ENCODE peak calls at places on chromosomes 16 and 17, in ten cellular contexts. One of them, this sample, is unnamed.

GRCh38 chr16:77951788-77952187 is 70.6 kb upstream of the CLEC3A start:
- DNase-seq in NCI-H2171 treated with DMSO at 0.1 percent for 48 hours: peak; percentile 50
- DNase-seq in NCI-H1694: peak; percentile 3
- DNase-seq in H7: peak; percentile 53
- DNase-seq in effector CD4-positive, alpha-beta T cell: no peak
- DNase-seq in anterior cingulate cortex: no peak
- DNase-seq in tibial artery: no peak
- DNase-seq in activated CD4-positive, alpha-beta T cell treated with anti-CD3 and anti-CD28 coated beads, Interleukin-2, amount 50 U/mL, for 4 hours: no peak
- DNase-seq in tibial nerve: no peak
- DNase-seq in heart right ventricle: no peak
- DNase-seq in this sample: no peak

GRCh38 chr16:10556240-10556639 is 24.2 kb downstream of the EMP2 start:
- DNase-seq in NCI-H2171 treated with DMSO at 0.1 percent for 48 hours: no peak
- DNase-seq in NCI-H1694: no peak
- DNase-seq in H7: no peak
- DNase-seq in effector CD4-positive, alpha-beta T cell: no peak
- DNase-seq in anterior cingulate cortex: no peak
- DNase-seq in tibial artery: no peak
- DNase-seq in activated CD4-positive, alpha-beta T cell treated with anti-CD3 and anti-CD28 coated beads, Interleukin-2, amount 50 U/mL, for 4 hours: no peak
- DNase-seq in tibial nerve: no peak
- DNase-seq in heart right ventricle: no peak
- DNase-seq in this sample: no peak

GRCh38 chr17:7306911-7307685 is at the start of gene EIF5A:
- DNase-seq in NCI-H2171 treated with DMSO at 0.1 percent for 48 hours: peak; percentile 100
- DNase-seq in NCI-H1694: peak; percentile 100
- DNase-seq in H7: peak; percentile 99
- DNase-seq in effector CD4-positive, alpha-beta T cell: peak; percentile 100
- DNase-seq in anterior cingulate cortex: peak; percentile 99
- DNase-seq in tibial artery: peak; percentile 100
- DNase-seq in activated CD4-positive, alpha-beta T cell treated with anti-CD3 and anti-CD28 coated beads, Interleukin-2, amount 50 U/mL, for 4 hours: peak; percentile 100
- DNase-seq in tibial nerve: peak; percentile 99
- DNase-seq in heart right ventricle: peak; percentile 100
- DNase-seq in this sample: peak; percentile 100

GRCh38 chr17:81028506-81028858 is 6.5 kb upstream of the BAIAP2 start:
- DNase-seq in NCI-H2171 treated with DMSO at 0.1 percent for 48 hours: no peak
- DNase-seq in NCI-H1694: no peak
- DNase-seq in H7: peak; percentile 66
- DNase-seq in effector CD4-positive, alpha-beta T cell: no peak
- DNase-seq in anterior cingulate cortex: no peak
- DNase-seq in tibial artery: no peak
- DNase-seq in activated CD4-positive, alpha-beta T cell treated with anti-CD3 and anti-CD28 coated beads, Interleukin-2, amount 50 U/mL, for 4 hours: no peak
- DNase-seq in tibial nerve: no peak
- DNase-seq in heart right ventricle: no peak
- DNase-seq in this sample: no peak

GRCh38 chr17:46139365-46140210 is 53.6 kb downstream of the KANSL1 start:
- DNase-seq in NCI-H2171 treated with DMSO at 0.1 percent for 48 hours: peak; percentile 21
- DNase-seq in NCI-H1694: no peak
- DNase-seq in H7: no peak
- DNase-seq in effector CD4-positive, alpha-beta T cell: no peak
- DNase-seq in anterior cingulate cortex: no peak
- DNase-seq in tibial artery: no peak
- DNase-seq in activated CD4-positive, alpha-beta T cell treated with anti-CD3 and anti-CD28 coated beads, Interleukin-2, amount 50 U/mL, for 4 hours: no peak
- DNase-seq in tibial nerve: no peak
- DNase-seq in heart right ventricle: no peak
- DNase-seq in this sample: no peak

GRCh38 chr16:11780988-11781680 is 15.9 kb downstream of the ZC3H7A start:
- DNase-seq in NCI-H2171 treated with DMSO at 0.1 percent for 48 hours: peak; percentile 93
- DNase-seq in NCI-H1694: peak; percentile 62
- DNase-seq in H7: no peak
- DNase-seq in effector CD4-positive, alpha-beta T cell: no peak
- DNase-seq in anterior cingulate cortex: no peak
- DNase-seq in tibial artery: no peak
- DNase-seq in activated CD4-positive, alpha-beta T cell treated with anti-CD3 and anti-CD28 coated beads, Interleukin-2, amount 50 U/mL, for 4 hours: no peak
- DNase-seq in tibial nerve: no peak
- DNase-seq in heart right ventricle: no peak
- DNase-seq in this sample: no peak

GRCh38 chr17:79667121-79667715 is 56.4 kb upstream of the RBFOX3 start:
- DNase-seq in NCI-H2171 treated with DMSO at 0.1 percent for 48 hours: no peak
- DNase-seq in NCI-H1694: no peak
- DNase-seq in H7: peak; percentile 21
- DNase-seq in effector CD4-positive, alpha-beta T cell: no peak
- DNase-seq in anterior cingulate cortex: no peak
- DNase-seq in tibial artery: peak; percentile 34
- DNase-seq in activated CD4-positive, alpha-beta T cell treated with anti-CD3 and anti-CD28 coated beads, Interleukin-2, amount 50 U/mL, for 4 hours: no peak
- DNase-seq in tibial nerve: no peak
- DNase-seq in heart right ventricle: no peak
- DNase-seq in this sample: peak; percentile 67

GRCh38 chr17:61970030-61970429 is 42.2 kb upstream of the INTS2 start:
- DNase-seq in NCI-H2171 treated with DMSO at 0.1 percent for 48 hours: no peak
- DNase-seq in NCI-H1694: no peak
- DNase-seq in H7: no peak
- DNase-seq in effector CD4-positive, alpha-beta T cell: no peak
- DNase-seq in anterior cingulate cortex: no peak
- DNase-seq in tibial artery: no peak
- DNase-seq in activated CD4-positive, alpha-beta T cell treated with anti-CD3 and anti-CD28 coated beads, Interleukin-2, amount 50 U/mL, for 4 hours: no peak
- DNase-seq in tibial nerve: no peak
- DNase-seq in heart right ventricle: no peak
- DNase-seq in this sample: no peak

GRCh38 chr17:10247806-10248334 is 49.5 kb upstream of the GAS7 start:
- DNase-seq in NCI-H2171 treated with DMSO at 0.1 percent for 48 hours: no peak
- DNase-seq in NCI-H1694: no peak
- DNase-seq in H7: no peak
- DNase-seq in effector CD4-positive, alpha-beta T cell: no peak
- DNase-seq in anterior cingulate cortex: no peak
- DNase-seq in tibial artery: no peak
- DNase-seq in activated CD4-positive, alpha-beta T cell treated with anti-CD3 and anti-CD28 coated beads, Interleukin-2, amount 50 U/mL, for 4 hours: no peak
- DNase-seq in tibial nerve: no peak
- DNase-seq in heart right ventricle: no peak
- DNase-seq in this sample: peak; percentile 60

GRCh38 chr17:63758428-63758827 is 15.0 kb downstream of the CCDC47 start:
- DNase-seq in NCI-H2171 treated with DMSO at 0.1 percent for 48 hours: no peak
- DNase-seq in NCI-H1694: no peak
- DNase-seq in H7: no peak
- DNase-seq in effector CD4-positive, alpha-beta T cell: no peak
- DNase-seq in anterior cingulate cortex: no peak
- DNase-seq in tibial artery: no peak
- DNase-seq in activated CD4-positive, alpha-beta T cell treated with anti-CD3 and anti-CD28 coated beads, Interleukin-2, amount 50 U/mL, for 4 hours: no peak
- DNase-seq in tibial nerve: no peak
- DNase-seq in heart right ventricle: no peak
- DNase-seq in this sample: no peak

GRCh38 chr16:29736112-29736511 is 9.7 kb downstream of the C16orf54 start:
- DNase-seq in NCI-H2171 treated with DMSO at 0.1 percent for 48 hours: no peak
- DNase-seq in NCI-H1694: no peak
- DNase-seq in H7: peak; percentile 25
- DNase-seq in effector CD4-positive, alpha-beta T cell: no peak
- DNase-seq in anterior cingulate cortex: no peak
- DNase-seq in tibial artery: no peak
- DNase-seq in activated CD4-positive, alpha-beta T cell treated with anti-CD3 and anti-CD28 coated beads, Interleukin-2, amount 50 U/mL, for 4 hours: no peak
- DNase-seq in tibial nerve: no peak
- DNase-seq in heart right ventricle: no peak
- DNase-seq in this sample: no peak

GRCh38 chr16:17072104-17072503 is 398.7 kb downstream of the XYLT1 start:
- DNase-seq in NCI-H2171 treated with DMSO at 0.1 percent for 48 hours: no peak
- DNase-seq in NCI-H1694: no peak
- DNase-seq in H7: no peak
- DNase-seq in effector CD4-positive, alpha-beta T cell: no peak
- DNase-seq in anterior cingulate cortex: no peak
- DNase-seq in tibial artery: no peak
- DNase-seq in activated CD4-positive, alpha-beta T cell treated with anti-CD3 and anti-CD28 coated beads, Interleukin-2, amount 50 U/mL, for 4 hours: no peak
- DNase-seq in tibial nerve: no peak
- DNase-seq in heart right ventricle: no peak
- DNase-seq in this sample: no peak

GRCh38 chr17:5344914-5345313 is 62.8 kb downstream of the RABEP1 start:
- DNase-seq in NCI-H2171 treated with DMSO at 0.1 percent for 48 hours: no peak
- DNase-seq in NCI-H1694: no peak
- DNase-seq in H7: no peak
- DNase-seq in effector CD4-positive, alpha-beta T cell: no peak
- DNase-seq in anterior cingulate cortex: no peak
- DNase-seq in tibial artery: no peak
- DNase-seq in activated CD4-positive, alpha-beta T cell treated with anti-CD3 and anti-CD28 coated beads, Interleukin-2, amount 50 U/mL, for 4 hours: no peak
- DNase-seq in tibial nerve: no peak
- DNase-seq in heart right ventricle: no peak
- DNase-seq in this sample: no peak

GRCh38 chr17:8698142-8699050 is 46.2 kb downstream of the CCDC42 start:
- DNase-seq in NCI-H2171 treated with DMSO at 0.1 percent for 48 hours: no peak
- DNase-seq in NCI-H1694: no peak
- DNase-seq in H7: peak; percentile 60
- DNase-seq in effector CD4-positive, alpha-beta T cell: no peak
- DNase-seq in anterior cingulate cortex: no peak
- DNase-seq in tibial artery: peak; percentile 83
- DNase-seq in activated CD4-positive, alpha-beta T cell treated with anti-CD3 and anti-CD28 coated beads, Interleukin-2, amount 50 U/mL, for 4 hours: no peak
- DNase-seq in tibial nerve: no peak
- DNase-seq in heart right ventricle: peak; percentile 62
- DNase-seq in this sample: peak; percentile 84

GRCh38 chr17:55496094-55496881 is 15.0 kb downstream of the SMIM36 start:
- DNase-seq in NCI-H2171 treated with DMSO at 0.1 percent for 48 hours: peak; percentile 42
- DNase-seq in NCI-H1694: peak; percentile 21
- DNase-seq in H7: no peak
- DNase-seq in effector CD4-positive, alpha-beta T cell: no peak
- DNase-seq in anterior cingulate cortex: no peak
- DNase-seq in tibial artery: no peak
- DNase-seq in activated CD4-positive, alpha-beta T cell treated with anti-CD3 and anti-CD28 coated beads, Interleukin-2, amount 50 U/mL, for 4 hours: no peak
- DNase-seq in tibial nerve: peak; percentile 13
- DNase-seq in heart right ventricle: no peak
- DNase-seq in this sample: no peak

GRCh38 chr16:9484901-9485300 is 393.5 kb downstream of the HAPSTR1 start:
- DNase-seq in NCI-H2171 treated with DMSO at 0.1 percent for 48 hours: no peak
- DNase-seq in NCI-H1694: no peak
- DNase-seq in H7: no peak
- DNase-seq in effector CD4-positive, alpha-beta T cell: no peak
- DNase-seq in anterior cingulate cortex: no peak
- DNase-seq in tibial artery: no peak
- DNase-seq in activated CD4-positive, alpha-beta T cell treated with anti-CD3 and anti-CD28 coated beads, Interleukin-2, amount 50 U/mL, for 4 hours: no peak
- DNase-seq in tibial nerve: no peak
- DNase-seq in heart right ventricle: no peak
- DNase-seq in this sample: no peak

GRCh38 chr16:27286446-27286845 is 17.9 kb upstream of the NSMCE1 start:
- DNase-seq in NCI-H2171 treated with DMSO at 0.1 percent for 48 hours: no peak
- DNase-seq in NCI-H1694: no peak
- DNase-seq in H7: no peak
- DNase-seq in effector CD4-positive, alpha-beta T cell: no peak
- DNase-seq in anterior cingulate cortex: no peak
- DNase-seq in tibial artery: no peak
- DNase-seq in activated CD4-positive, alpha-beta T cell treated with anti-CD3 and anti-CD28 coated beads, Interleukin-2, amount 50 U/mL, for 4 hours: no peak
- DNase-seq in tibial nerve: no peak
- DNase-seq in heart right ventricle: no peak
- DNase-seq in this sample: peak; percentile 66

GRCh38 chr17:46123607-46124006 is 69.6 kb downstream of the KANSL1 start:
- DNase-seq in NCI-H2171 treated with DMSO at 0.1 percent for 48 hours: no peak
- DNase-seq in NCI-H1694: no peak
- DNase-seq in H7: no peak
- DNase-seq in effector CD4-positive, alpha-beta T cell: no peak
- DNase-seq in anterior cingulate cortex: no peak
- DNase-seq in tibial artery: no peak
- DNase-seq in activated CD4-positive, alpha-beta T cell treated with anti-CD3 and anti-CD28 coated beads, Interleukin-2, amount 50 U/mL, for 4 hours: no peak
- DNase-seq in tibial nerve: no peak
- DNase-seq in heart right ventricle: no peak
- DNase-seq in this sample: no peak

GRCh38 chr16:50868577-50868976 is 126.7 kb downstream of the CYLD start:
- DNase-seq in NCI-H2171 treated with DMSO at 0.1 percent for 48 hours: no peak
- DNase-seq in NCI-H1694: no peak
- DNase-seq in H7: no peak
- DNase-seq in effector CD4-positive, alpha-beta T cell: no peak
- DNase-seq in anterior cingulate cortex: no peak
- DNase-seq in tibial artery: no peak
- DNase-seq in activated CD4-positive, alpha-beta T cell treated with anti-CD3 and anti-CD28 coated beads, Interleukin-2, amount 50 U/mL, for 4 hours: no peak
- DNase-seq in tibial nerve: no peak
- DNase-seq in heart right ventricle: no peak
- DNase-seq in this sample: no peak

GRCh38 chr16:49021136-49021535 is 260.5 kb downstream of the CBLN1 start:
- DNase-seq in NCI-H2171 treated with DMSO at 0.1 percent for 48 hours: peak; percentile 57
- DNase-seq in NCI-H1694: peak; percentile 52
- DNase-seq in H7: no peak
- DNase-seq in effector CD4-positive, alpha-beta T cell: no peak
- DNase-seq in anterior cingulate cortex: no peak
- DNase-seq in tibial artery: no peak
- DNase-seq in activated CD4-positive, alpha-beta T cell treated with anti-CD3 and anti-CD28 coated beads, Interleukin-2, amount 50 U/mL, for 4 hours: no peak
- DNase-seq in tibial nerve: no peak
- DNase-seq in heart right ventricle: no peak
- DNase-seq in this sample: no peak

GRCh38 chr17:28760987-28761562 is 17.3 kb downstream of the TRAF4 start:
- DNase-seq in NCI-H2171 treated with DMSO at 0.1 percent for 48 hours: no peak
- DNase-seq in NCI-H1694: no peak
- DNase-seq in H7: peak; percentile 79
- DNase-seq in effector CD4-positive, alpha-beta T cell: no peak
- DNase-seq in anterior cingulate cortex: peak; percentile 20
- DNase-seq in tibial artery: peak; percentile 72
- DNase-seq in activated CD4-positive, alpha-beta T cell treated with anti-CD3 and anti-CD28 coated beads, Interleukin-2, amount 50 U/mL, for 4 hours: no peak
- DNase-seq in tibial nerve: peak; percentile 38
- DNase-seq in heart right ventricle: peak; percentile 54
- DNase-seq in this sample: no peak

GRCh38 chr17:65013613-65014391 is 42.7 kb downstream of the GNA13 start:
- DNase-seq in NCI-H2171 treated with DMSO at 0.1 percent for 48 hours: no peak
- DNase-seq in NCI-H1694: no peak
- DNase-seq in H7: no peak
- DNase-seq in effector CD4-positive, alpha-beta T cell: peak; percentile 17
- DNase-seq in anterior cingulate cortex: no peak
- DNase-seq in tibial artery: no peak
- DNase-seq in activated CD4-positive, alpha-beta T cell treated with anti-CD3 and anti-CD28 coated beads, Interleukin-2, amount 50 U/mL, for 4 hours: no peak
- DNase-seq in tibial nerve: no peak
- DNase-seq in heart right ventricle: no peak
- DNase-seq in this sample: no peak

GRCh38 chr17:57352658-57353057 is 96.3 kb downstream of the MSI2 start:
- DNase-seq in NCI-H2171 treated with DMSO at 0.1 percent for 48 hours: no peak
- DNase-seq in NCI-H1694: no peak
- DNase-seq in H7: no peak
- DNase-seq in effector CD4-positive, alpha-beta T cell: no peak
- DNase-seq in anterior cingulate cortex: no peak
- DNase-seq in tibial artery: no peak
- DNase-seq in activated CD4-positive, alpha-beta T cell treated with anti-CD3 and anti-CD28 coated beads, Interleukin-2, amount 50 U/mL, for 4 hours: no peak
- DNase-seq in tibial nerve: peak; percentile 16
- DNase-seq in heart right ventricle: no peak
- DNase-seq in this sample: no peak

GRCh38 chr17:83199500-83200201 is 120.2 kb downstream of the METRNL start:
- DNase-seq in NCI-H2171 treated with DMSO at 0.1 percent for 48 hours: no peak
- DNase-seq in NCI-H1694: no peak
- DNase-seq in H7: no peak
- DNase-seq in effector CD4-positive, alpha-beta T cell: no peak
- DNase-seq in anterior cingulate cortex: no peak
- DNase-seq in tibial artery: peak; percentile 80
- DNase-seq in activated CD4-positive, alpha-beta T cell treated with anti-CD3 and anti-CD28 coated beads, Interleukin-2, amount 50 U/mL, for 4 hours: peak; percentile 12
- DNase-seq in tibial nerve: peak; percentile 58
- DNase-seq in heart right ventricle: peak; percentile 53
- DNase-seq in this sample: peak; percentile 89

This sample was measured in lower leg skin.